ENCODE peak calls at places on chromosomes 7 and 10, in five cellular contexts. U is GM20000, F is AG08396, P is osteoblast, L is thoracic aorta. H is an unnamed sample.

GRCh38 chr7:78379148-78379547 is 580.6 kb downstream of the PHTF2 start:
- DNase-seq in U (no peak), F (peak), P (no peak), L (no peak), H (no peak)

GRCh38 chr7:126657137-126657536 is 595.6 kb downstream of the GRM8 start:
- DNase-seq in U (no peak), F (no peak), P (no peak), L (no peak), H (no peak)

GRCh38 chr7:100465702-100466311 is 1.7 kb upstream of the SPACDR start:
- DNase-seq in U (peak), F (peak), P (peak), L (no peak), H (no peak)

GRCh38 chr7:2299131-2299829 is 15.0 kb downstream of the SNX8 start:
- DNase-seq in U (peak), F (peak), P (peak), L (peak), H (no peak)

GRCh38 chr7:138204285-138204988 is 128.2 kb downstream of the AKR1D1 start:
- DNase-seq in U (no peak), F (no peak), P (no peak), L (no peak), H (no peak)

GRCh38 chr10:73893386-73893785 is 17.5 kb upstream of the PLAU start:
- DNase-seq in U (no peak), F (no peak), P (no peak), L (no peak), H (peak)

GRCh38 chr10:52895066-52895465 is 122.5 kb upstream of the MBL2 start:
- DNase-seq in U (no peak), F (no peak), P (no peak), L (no peak), H (no peak)

GRCh38 chr7:81053623-81054022 is 134.8 kb upstream of the SEMA3C start:
- DNase-seq in U (no peak), F (peak), P (peak), L (no peak), H (no peak)

GRCh38 chr10:97991875-97992274 is 38.5 kb downstream of the CRTAC1 start:
- DNase-seq in U (no peak), F (peak), P (no peak), L (no peak), H (no peak)

GRCh38 chr7:55527314-55527713 is 45.0 kb downstream of the VOPP1 start:
- DNase-seq in U (no peak), F (no peak), P (no peak), L (no peak), H (no peak)

GRCh38 chr7:30988346-30989005 is 24.7 kb downstream of the GHRHR start:
- DNase-seq in U (no peak), F (peak), P (peak), L (no peak), H (peak)

GRCh38 chr10:69901623-69902505 is 100.2 kb downstream of the COL13A1 start:
- DNase-seq in U (peak), F (peak), P (peak), L (peak), H (peak)

GRCh38 chr10:24958701-24959392 is 6.4 kb upstream of the PRTFDC1 start:
- DNase-seq in U (no peak), F (peak), P (peak), L (no peak), H (no peak)

GRCh38 chr7:134034652-134035051 is 92.5 kb upstream of the LRGUK start:
- DNase-seq in U (no peak), F (no peak), P (no peak), L (no peak), H (no peak)

GRCh38 chr7:150898475-150899011 is 46.2 kb downstream of the AOC1 start:
- DNase-seq in U (peak), F (peak), P (peak), L (peak), H (peak)

GRCh38 chr10:26199841-26200240 is 16.7 kb upstream of the GAD2 start:
- DNase-seq in U (no peak), F (no peak), P (no peak), L (no peak), H (no peak)

GRCh38 chr7:142587578-142588191 is 161.6 kb upstream of the PRSS1 start:
- DNase-seq in U (peak), F (peak), P (peak), L (no peak), H (peak)

GRCh38 chr7:44987996-44988395 is 9.2 kb upstream of the MYO1G start:
- DNase-seq in U (no peak), F (no peak), P (no peak), L (no peak), H (no peak)

GRCh38 chr7:117902314-117902889 is 29.2 kb upstream of the CTTNBP2 start:
- DNase-seq in U (no peak), F (no peak), P (no peak), L (no peak), H (no peak)

GRCh38 chr7:157628456-157628855 is 291.7 kb downstream of the DNAJB6 start:
- DNase-seq in U (no peak), F (no peak), P (peak), L (no peak), H (no peak)

GRCh38 chr10:17872191-17873091 is 63.3 kb downstream of the MRC1 start:
- DNase-seq in U (no peak), F (peak), P (no peak), L (no peak), H (no peak)